ENCODE peak calls at places on chromosomes 2 and 18, in nine cellular contexts. E, S, C, U, H, A, F, B and P are unnamed samples.

GRCh38 chr18:34976534-34976898 is 64.7 kb upstream of the MAPRE2 start:
- DNase-seq in E (no peak), S (no peak), C (no peak), U (no peak), H (no peak), A (no peak), F (no peak), B (no peak), P (no peak)

GRCh38 chr2:197434541-197435513 is at the start of gene SF3B1:
- DNase-seq in E (peak), S (peak), C (peak), U (peak), H (peak), A (peak), F (peak), B (peak), P (peak)

GRCh38 chr18:73683618-73684238 is 463.9 kb downstream of the FBXO15 start:
- DNase-seq in E (no peak), S (no peak), C (no peak), U (no peak), H (no peak), A (no peak), F (no peak), B (peak), P (no peak)

GRCh38 chr18:53056064-53056463 is 716.1 kb downstream of the DCC start:
- DNase-seq in E (no peak), S (no peak), C (no peak), U (no peak), H (no peak), A (no peak), F (no peak), B (no peak), P (no peak)

GRCh38 chr2:159063677-159064076 is 95.2 kb downstream of the TANC1 start:
- DNase-seq in E (no peak), S (no peak), C (no peak), U (no peak), H (no peak), A (no peak), F (no peak), B (no peak), P (no peak)

GRCh38 chr2:157004789-157005188 is 252.7 kb upstream of the GALNT5 start:
- DNase-seq in E (no peak), S (no peak), C (no peak), U (no peak), H (no peak), A (no peak), F (no peak), B (no peak), P (no peak)

GRCh38 chr2:122029945-122030344 is 274.5 kb downstream of the TSN start:
- DNase-seq in E (no peak), S (no peak), C (no peak), U (no peak), H (no peak), A (no peak), F (no peak), B (no peak), P (no peak)

GRCh38 chr2:74658516-74658915 is 4.5 kb downstream of the SEMA4F start:
- DNase-seq in E (no peak), S (no peak), C (no peak), U (no peak), H (no peak), A (no peak), F (no peak), B (peak), P (no peak)

GRCh38 chr2:160384791-160385190 is 108.8 kb downstream of the RBMS1 start:
- DNase-seq in E (no peak), S (no peak), C (no peak), U (no peak), H (no peak), A (no peak), F (no peak), B (no peak), P (no peak)

GRCh38 chr2:122390406-122390805 is 635.0 kb downstream of the TSN start:
- DNase-seq in E (no peak), S (no peak), C (no peak), U (no peak), H (peak), A (no peak), F (no peak), B (no peak), P (no peak)

GRCh38 chr18:78049281-78049680 is 799.6 kb downstream of the GALR1 start:
- DNase-seq in E (no peak), S (no peak), C (no peak), U (no peak), H (no peak), A (no peak), F (no peak), B (no peak), P (no peak)

GRCh38 chr18:31694297-31694696 is 9.9 kb upstream of the B4GALT6 start:
- DNase-seq in E (no peak), S (no peak), C (no peak), U (no peak), H (no peak), A (no peak), F (no peak), B (no peak), P (no peak)

GRCh38 chr18:31697351-31698298 is 13.2 kb upstream of the B4GALT6 start:
- DNase-seq in E (no peak), S (no peak), C (no peak), U (no peak), H (no peak), A (no peak), F (no peak), B (no peak), P (no peak)

GRCh38 chr18:31701752-31702151 is 17.4 kb upstream of the B4GALT6 start:
- DNase-seq in E (no peak), S (no peak), C (no peak), U (no peak), H (no peak), A (no peak), F (no peak), B (no peak), P (no peak)

GRCh38 chr18:31700990-31701389 is 16.6 kb upstream of the B4GALT6 start:
- DNase-seq in E (no peak), S (no peak), C (no peak), U (no peak), H (no peak), A (no peak), F (no peak), B (no peak), P (no peak)

DNA sequence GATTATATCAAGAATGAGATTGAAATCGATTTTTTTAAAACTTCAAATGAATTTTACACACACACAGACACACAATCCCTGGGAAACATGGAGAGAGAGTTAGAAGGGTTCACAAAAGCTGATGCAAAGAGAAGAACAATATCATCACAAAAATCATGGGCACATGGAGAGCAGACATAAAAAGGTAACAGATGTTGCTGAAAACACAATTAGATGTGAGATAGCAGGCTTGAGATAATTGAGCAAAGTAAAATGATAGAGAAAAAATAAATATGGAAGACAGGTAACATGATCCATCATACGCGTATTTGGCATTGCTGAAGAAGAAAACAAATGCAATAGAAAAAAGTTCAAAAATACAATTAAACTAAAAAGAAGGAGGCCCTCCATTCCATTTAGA is 11.6 kb upstream of the B4GALT6 start:
- DNase-seq in E (no peak), S (no peak), C (no peak), U (no peak), H (no peak), A (no peak), F (no peak), B (no peak), P (no peak)
- H3K27ac ChIP-seq in E (no peak), S (no peak), C (no peak), U (no peak), H (no peak), A (no peak), F (no peak), B (no peak), P (no peak)

DNA sequence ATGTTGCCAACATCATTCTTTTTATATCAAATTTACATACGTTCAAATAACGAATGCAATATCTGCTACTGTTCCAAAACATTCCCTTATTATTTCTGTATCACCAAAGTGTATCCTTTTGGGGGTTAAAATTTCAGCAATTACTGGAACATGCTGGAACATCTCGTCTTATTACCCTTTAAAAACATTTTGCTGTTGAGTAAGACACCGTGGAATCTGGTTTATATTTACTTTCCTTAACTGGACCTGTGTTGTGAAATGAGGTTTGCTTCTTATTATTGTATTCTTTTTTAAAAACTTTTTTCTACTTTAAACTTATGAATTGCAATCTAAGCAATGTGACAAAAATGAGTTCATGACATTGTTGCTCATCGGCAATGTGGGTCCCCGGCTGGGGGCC is 87.4 kb upstream of the PTPRM start:
- DNase-seq in E (no peak), S (no peak), C (no peak), U (no peak), H (no peak), A (no peak), F (no peak), B (no peak), P (no peak)
- H3K4me3 ChIP-seq in E (no peak), S (no peak), C (no peak), U (no peak), H (no peak), A (no peak), F (no peak), B (no peak), P (no peak)

GRCh38 chr2:203722411-203722810 is 16.0 kb downstream of the CD28 start:
- DNase-seq in E (no peak), S (no peak), C (no peak), U (no peak), H (no peak), A (no peak), F (no peak), B (peak), P (no peak)
- H3K27ac ChIP-seq in E (no peak), S (no peak), C (no peak), U (no peak), H (no peak), A (no peak), F (no peak), B (no peak), P (peak)

DNA sequence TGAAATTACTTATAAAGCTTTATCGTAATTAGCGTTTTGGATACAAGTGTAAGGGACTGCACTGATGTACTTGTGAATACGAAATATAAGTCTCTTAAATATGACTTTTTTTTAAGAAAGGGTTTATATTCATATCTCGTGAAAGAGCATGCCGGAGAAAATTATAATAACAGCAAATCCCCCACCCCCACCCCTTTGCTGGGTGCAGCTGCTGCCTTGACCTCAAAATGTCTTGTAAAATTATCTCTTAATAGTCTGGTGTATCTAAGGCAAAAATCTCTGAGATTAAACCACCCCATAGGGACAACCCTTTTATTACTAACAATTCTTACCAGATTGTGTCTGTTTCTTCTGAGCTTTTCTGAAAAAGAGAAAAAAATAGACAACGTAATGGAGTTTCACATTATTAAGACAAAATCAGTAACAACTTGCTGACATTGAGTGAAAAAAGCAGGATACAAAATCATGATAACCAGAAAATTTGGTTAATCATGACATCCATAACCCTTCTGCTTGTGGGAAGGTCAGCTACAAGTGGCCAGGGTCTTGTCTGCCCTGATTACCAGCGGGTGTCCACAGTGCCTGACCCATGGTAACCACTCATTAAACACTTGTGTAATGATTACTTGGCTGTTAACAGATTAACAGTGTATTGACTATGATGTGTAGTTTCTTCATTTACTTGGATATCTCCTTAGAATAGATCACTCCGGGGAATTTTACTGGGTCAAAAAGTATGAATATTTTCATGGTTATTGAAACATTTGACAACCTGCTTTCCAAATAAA is 1.5 kb downstream of the STRADB start:
- DNase-seq in E (no peak), S (no peak), C (no peak), U (no peak), H (no peak), A (no peak), F (no peak), B (no peak), P (no peak)
- H3K4me3 ChIP-seq in E (no peak), S (peak), C (no peak), U (no peak), H (peak), A (peak), F (no peak), B (peak), P (peak)

DNA sequence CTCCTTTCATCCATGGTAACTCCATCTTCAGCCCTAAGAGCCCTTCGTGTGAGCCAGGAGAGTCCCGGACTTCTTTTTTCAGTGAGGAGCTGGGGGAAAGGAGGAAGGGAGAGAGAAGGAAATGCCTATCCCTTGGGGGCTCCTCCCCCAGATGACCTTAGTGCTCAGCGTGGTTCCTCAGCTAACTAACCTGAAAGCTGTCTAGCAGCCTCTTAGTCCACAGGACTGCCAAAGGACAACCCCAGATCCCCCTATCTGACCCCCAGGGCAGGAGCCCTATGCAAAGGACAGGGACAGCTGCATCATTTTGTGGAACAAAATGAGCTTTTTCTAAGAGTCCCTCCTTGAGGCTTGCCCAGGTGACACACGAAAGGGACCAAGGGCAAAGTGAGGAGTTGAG is 7.9 kb downstream of the SPR start:
- DNase-seq in E (no peak), S (no peak), C (no peak), U (no peak), H (no peak), A (no peak), F (no peak), B (no peak), P (no peak)
- H3K27ac ChIP-seq in E (no peak), S (no peak), C (no peak), U (no peak), H (no peak), A (no peak), F (no peak), B (no peak), P (no peak)

GRCh38 chr18:55529581-55529980 is 58.4 kb downstream of the TCF4 start:
- DNase-seq in E (no peak), S (no peak), C (no peak), U (no peak), H (no peak), A (no peak), F (no peak), B (no peak), P (no peak)

GRCh38 chr18:55534996-55535395 is 53.0 kb downstream of the TCF4 start:
- DNase-seq in E (no peak), S (no peak), C (no peak), U (no peak), H (no peak), A (no peak), F (no peak), B (no peak), P (no peak)

GRCh38 chr18:55539240-55539639 is 48.8 kb downstream of the TCF4 start:
- DNase-seq in E (no peak), S (no peak), C (no peak), U (no peak), H (no peak), A (no peak), F (no peak), B (peak), P (no peak)

DNA sequence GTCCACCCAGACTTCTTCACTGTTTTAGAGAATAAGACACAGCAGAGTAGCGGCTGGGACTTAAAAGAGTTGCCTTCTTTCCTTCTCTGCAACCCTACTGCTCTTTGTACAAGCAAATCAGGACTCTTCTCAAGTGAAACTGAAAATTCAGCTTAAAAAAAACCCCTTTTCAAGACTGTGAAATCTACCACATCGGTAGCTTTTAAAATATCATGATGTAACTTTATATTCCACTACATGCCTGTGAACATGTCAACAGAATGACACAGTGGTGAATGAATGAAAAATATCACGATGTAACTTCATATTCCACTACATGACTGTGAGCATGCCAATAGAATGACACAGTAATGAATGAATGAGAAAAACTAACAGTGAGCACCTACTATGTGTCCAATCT is 53.4 kb downstream of the TCF4 start:
- DNase-seq in E (no peak), S (no peak), C (no peak), U (no peak), H (no peak), A (no peak), F (no peak), B (peak), P (no peak)
- H3K4me3 ChIP-seq in E (no peak), S (no peak), C (no peak), U (no peak), H (no peak), A (no peak), F (no peak), B (no peak), P (no peak)

DNA sequence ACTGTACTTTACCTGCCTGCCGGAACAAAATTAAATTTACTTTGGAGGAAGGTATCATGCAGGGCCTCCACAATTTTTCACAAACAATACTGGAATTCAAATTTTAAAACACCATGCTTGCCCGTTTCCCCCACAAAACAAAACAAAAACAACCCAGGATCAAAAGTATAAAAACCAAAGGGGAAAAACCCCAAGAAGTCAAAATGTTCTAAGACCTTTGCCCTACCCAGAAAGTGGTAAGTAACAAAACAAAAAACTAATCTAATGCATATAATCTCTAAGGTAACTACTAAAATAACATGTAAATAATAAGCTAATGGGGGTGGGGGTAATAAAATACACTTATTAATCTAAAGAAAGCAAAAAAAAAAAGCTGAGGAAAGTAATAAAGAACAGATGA is 60.5 kb downstream of the CUL3 start:
- DNase-seq in E (no peak), S (no peak), C (no peak), U (no peak), H (no peak), A (no peak), F (no peak), B (no peak), P (no peak)
- H3K27ac ChIP-seq in E (no peak), S (no peak), C (no peak), U (no peak), H (peak), A (no peak), F (no peak), B (no peak), P (peak)

DNA sequence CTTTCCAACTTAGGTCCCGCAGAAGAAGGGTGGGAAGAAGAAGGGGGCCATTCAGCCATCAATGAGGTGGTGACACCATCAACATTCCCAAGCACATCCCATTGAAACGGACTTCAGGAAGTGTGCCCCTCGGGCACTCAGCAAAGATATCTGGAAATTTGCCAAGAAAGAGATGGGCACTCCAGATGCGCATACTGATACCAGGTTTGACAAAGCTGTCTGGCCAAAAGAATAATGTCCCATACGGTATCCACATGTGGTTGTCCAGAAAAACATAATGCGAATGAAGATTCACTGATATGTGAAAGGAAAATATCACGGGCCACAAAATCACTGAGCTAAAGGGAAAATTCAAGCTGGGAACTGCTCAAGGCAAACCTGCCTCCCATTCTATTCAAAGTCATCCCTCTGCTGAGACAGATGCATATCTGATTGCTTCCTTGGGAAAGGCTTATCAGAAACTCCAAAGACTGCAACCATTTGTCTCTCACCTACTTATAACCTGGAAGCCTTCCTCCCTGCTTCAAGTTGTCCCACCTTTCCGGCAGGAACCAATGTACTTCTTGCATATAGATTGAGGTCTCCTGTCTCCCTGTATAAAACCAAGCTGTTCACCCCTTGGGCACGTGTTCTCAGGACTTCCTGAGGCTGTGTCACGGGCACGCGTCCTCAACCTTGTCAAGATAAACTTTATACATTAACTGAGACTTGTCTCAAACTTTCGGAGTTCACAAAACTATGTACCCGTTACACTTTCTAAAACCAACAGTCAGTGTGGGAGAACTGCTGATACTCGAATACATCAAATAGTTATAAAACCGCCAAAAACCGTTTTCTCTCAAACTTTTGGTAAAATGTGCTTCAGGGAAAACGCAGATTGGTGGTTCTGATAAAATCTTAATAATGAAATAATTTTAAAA is 1.3 kb upstream of the PDK1 start:
- DNase-seq in E (no peak), S (no peak), C (peak), U (no peak), H (no peak), A (no peak), F (no peak), B (no peak), P (no peak)
- H3K4me3 ChIP-seq in E (peak), S (peak), C (peak), U (no peak), H (peak), A (peak), F (peak), B (peak), P (peak)

GRCh38 chr2:240561325-240561971 is 1.3 kb downstream of the DUSP28 start:
- DNase-seq in E (no peak), S (no peak), C (no peak), U (no peak), H (peak), A (no peak), F (no peak), B (peak), P (no peak)

GRCh38 chr2:240564571-240565266 is 3.6 kb upstream of the RNPEPL1 start:
- DNase-seq in E (no peak), S (no peak), C (peak), U (no peak), H (peak), A (no peak), F (no peak), B (peak), P (peak)

GRCh38 chr2:240565267-240566202 is 2.7 kb upstream of the RNPEPL1 start:
- DNase-seq in E (peak), S (peak), C (peak), U (peak), H (peak), A (peak), F (peak), B (peak), P (peak)

GRCh38 chr2:240566203-240567136 is 1.8 kb upstream of the RNPEPL1 start:
- DNase-seq in E (peak), S (peak), C (peak), U (peak), H (peak), A (peak), F (peak), B (peak), P (peak)

GRCh38 chr2:240564191-240564570 is 4.0 kb downstream of the DUSP28 start:
- DNase-seq in E (no peak), S (no peak), C (no peak), U (no peak), H (no peak), A (no peak), F (no peak), B (no peak), P (peak)
- H3K27ac ChIP-seq in E (peak), S (peak), C (peak), U (no peak), H (peak), A (no peak), F (no peak), B (no peak), P (peak)

GRCh38 chr2:192184349-192184748 is 10.4 kb downstream of the TMEFF2 start:
- DNase-seq in E (no peak), S (no peak), C (no peak), U (no peak), H (no peak), A (no peak), F (no peak), B (no peak), P (no peak)
- H3K4me3 ChIP-seq in E (no peak), S (no peak), C (no peak), U (no peak), H (no peak), A (no peak), F (no peak), B (no peak), P (no peak)